ENCODE peak calls at places on chromosomes 13 and 19, in nine cellular contexts. M is cardiac fibroblast; C is mucosa of descending colon; R is CD8-positive, alpha-beta T cell; G is type B pancreatic cell; B is WTC11; I is thoracic aorta; F is cardiac muscle cell; Z is CD4-positive, alpha-beta T cell. U is an unnamed sample.

GRCh38 chr13:49021953-49022352 is 46.2 kb downstream of the FNDC3A start:
- DNase-seq in M (no peak), C (no peak), R (no peak), G (no peak), B (no peak), I (no peak), F (no peak), Z (no peak), U (no peak)

GRCh38 chr19:28839455-28839854 is 373.5 kb downstream of the UQCRFS1 start:
- DNase-seq in M (no peak), C (no peak), R (no peak), G (no peak), B (no peak), I (no peak), F (no peak), Z (no peak), U (no peak)

GRCh38 chr13:45975337-45975736 is 77.2 kb downstream of the ZC3H13 start:
- DNase-seq in M (no peak), C (no peak), R (no peak), G (no peak), B (no peak), I (no peak), F (no peak), Z (no peak), U (no peak)

GRCh38 chr13:45209229-45209628 is 8.4 kb upstream of the KCTD4 start:
- DNase-seq in M (peak), C (no peak), R (no peak), G (no peak), B (no peak), I (no peak), F (no peak), Z (no peak), U (no peak)

GRCh38 chr19:13796301-13797057 is 1.2 kb downstream of the ZSWIM4 start:
- DNase-seq in M (peak), C (peak), R (no peak), G (no peak), B (peak), I (peak), F (no peak), Z (no peak), U (peak)

GRCh38 chr19:37537391-37537947 is 30.7 kb downstream of the ZNF793 start:
- DNase-seq in M (peak), C (no peak), R (no peak), G (no peak), B (no peak), I (no peak), F (no peak), Z (no peak), U (no peak)

GRCh38 chr13:33483471-33483870 is 197.9 kb upstream of the STARD13 start:
- DNase-seq in M (peak), C (no peak), R (no peak), G (no peak), B (no peak), I (no peak), F (no peak), Z (no peak), U (no peak)

GRCh38 chr19:6576869-6577281 is 14.1 kb downstream of the CD70 start:
- DNase-seq in M (no peak), C (peak), R (no peak), G (no peak), B (no peak), I (no peak), F (no peak), Z (no peak), U (no peak)

GRCh38 chr19:35351441-35352176 is 3.9 kb downstream of the FFAR1 start:
- DNase-seq in M (no peak), C (no peak), R (no peak), G (peak), B (no peak), I (no peak), F (no peak), Z (no peak), U (no peak)

GRCh38 chr13:28161370-28161769 is 23.0 kb downstream of the PAN3 start:
- DNase-seq in M (peak), C (no peak), R (no peak), G (no peak), B (no peak), I (no peak), F (peak), Z (no peak), U (no peak)

GRCh38 chr19:19224852-19225494 is 13.2 kb downstream of the NCAN start:
- DNase-seq in M (peak), C (peak), R (peak), G (no peak), B (peak), I (no peak), F (peak), Z (peak), U (peak)

GRCh38 chr13:50396001-50396400 is 380.8 kb downstream of the KCNRG start:
- DNase-seq in M (no peak), C (no peak), R (no peak), G (no peak), B (no peak), I (no peak), F (no peak), Z (no peak), U (no peak)

GRCh38 chr19:55173717-55174409 is 6.2 kb downstream of the SYT5 start:
- DNase-seq in M (peak), C (peak), R (no peak), G (no peak), B (peak), I (no peak), F (peak), Z (no peak), U (peak)

GRCh38 chr13:20525144-20525600 is 485 bp downstream of the CRYL1 start:
- DNase-seq in M (peak), C (peak), R (peak), G (no peak), B (peak), I (no peak), F (peak), Z (no peak), U (no peak)

GRCh38 chr19:39917561-39918182 is 16.8 kb downstream of the FCGBP start:
- DNase-seq in M (no peak), C (no peak), R (no peak), G (peak), B (no peak), I (no peak), F (no peak), Z (no peak), U (no peak)

GRCh38 chr13:79481685-79482052 is 714 bp downstream of the NDFIP2 start:
- DNase-seq in M (no peak), C (no peak), R (peak), G (no peak), B (peak), I (no peak), F (no peak), Z (no peak), U (no peak)

GRCh38 chr19:19420570-19421301 is 15.3 kb downstream of the GATAD2A start:
- DNase-seq in M (no peak), C (no peak), R (peak), G (no peak), B (no peak), I (no peak), F (no peak), Z (no peak), U (no peak)

GRCh38 chr19:3670796-3671679 is 29.2 kb downstream of the PIP5K1C start:
- DNase-seq in M (peak), C (peak), R (peak), G (no peak), B (no peak), I (peak), F (no peak), Z (no peak), U (peak)

GRCh38 chr13:20461860-20462532 is 63.7 kb downstream of the CRYL1 start:
- DNase-seq in M (no peak), C (no peak), R (no peak), G (no peak), B (no peak), I (no peak), F (peak), Z (no peak), U (no peak)

GRCh38 chr13:20126460-20127262 is 34.2 kb downstream of the GJA3 start:
- DNase-seq in M (no peak), C (no peak), R (no peak), G (no peak), B (no peak), I (no peak), F (peak), Z (no peak), U (no peak)

GRCh38 chr13:113033054-113033453 is 64.0 kb downstream of the MCF2L start:
- DNase-seq in M (no peak), C (no peak), R (no peak), G (no peak), B (no peak), I (no peak), F (no peak), Z (no peak), U (no peak)

GRCh38 chr19:12956446-12957388 is at the start of gene GADD45GIP1:
- DNase-seq in M (peak), C (peak), R (peak), G (peak), B (peak), I (no peak), F (peak), Z (peak), U (peak)

GRCh38 chr13:18995259-18995873 is 186.3 kb downstream of the TUBA3C start:
- DNase-seq in M (no peak), C (no peak), R (no peak), G (no peak), B (no peak), I (no peak), F (no peak), Z (no peak), U (no peak)

GRCh38 chr13:34107814-34108213 is 289.9 kb downstream of the RFC3 start:
- DNase-seq in M (peak), C (no peak), R (no peak), G (no peak), B (no peak), I (no peak), F (no peak), Z (no peak), U (no peak)

GRCh38 chr13:110379905-110380341 is 72.8 kb downstream of the COL4A2 start:
- DNase-seq in M (peak), C (no peak), R (no peak), G (no peak), B (no peak), I (no peak), F (peak), Z (no peak), U (no peak)

GRCh38 chr19:17933414-17934129 is 757 bp downstream of the CCDC124 start:
- DNase-seq in M (peak), C (no peak), R (no peak), G (no peak), B (no peak), I (no peak), F (no peak), Z (no peak), U (no peak)

GRCh38 chr19:2720777-2721569 is at the start of gene DIRAS1:
- DNase-seq in M (no peak), C (no peak), R (no peak), G (peak), B (peak), I (no peak), F (peak), Z (no peak), U (no peak)

GRCh38 chr13:85828094-85828684 is 29.0 kb upstream of the SLITRK6 start:
- DNase-seq in M (peak), C (no peak), R (no peak), G (no peak), B (no peak), I (no peak), F (peak), Z (no peak), U (no peak)

GRCh38 chr13:41546372-41547252 is 89.3 kb downstream of the RGCC start:
- DNase-seq in M (peak), C (no peak), R (no peak), G (no peak), B (no peak), I (no peak), F (no peak), Z (no peak), U (no peak)

GRCh38 chr13:99985886-99986527 is 4.4 kb downstream of the ZIC2 start:
- DNase-seq in M (no peak), C (no peak), R (no peak), G (no peak), B (no peak), I (no peak), F (peak), Z (no peak), U (no peak)

GRCh38 chr19:48784527-48784926 is 26.3 kb downstream of the BCAT2 start:
- DNase-seq in M (no peak), C (no peak), R (no peak), G (no peak), B (no peak), I (no peak), F (peak), Z (no peak), U (no peak)
- TF ChIP-seq CTCF in M (no peak), C (no peak), R (no peak), G (no peak), B (no peak), I (no peak), F (peak), Z (no peak), U (peak)

GRCh38 chr13:90014038-90014437 is 1333.4 kb upstream of the MIR17HG start:
- DNase-seq in M (no peak), C (no peak), R (no peak), G (no peak), B (no peak), I (no peak), F (no peak), Z (no peak), U (no peak)
- TF ChIP-seq CTCF in M (no peak), C (no peak), R (no peak), G (no peak), B (no peak), I (no peak), F (no peak), Z (no peak), U (no peak)

GRCh38 chr19:36488816-36489138 is 584 bp downstream of the ZNF566 start:
- DNase-seq in M (peak), C (no peak), R (no peak), G (no peak), B (no peak), I (no peak), F (peak), Z (no peak), U (no peak)
- TF ChIP-seq CTCF in M (no peak), C (no peak), R (no peak), G (no peak), B (no peak), I (no peak), F (no peak), Z (no peak), U (no peak)

GRCh38 chr13:30148791-30149190 is 158.6 kb downstream of the KATNAL1 start:
- DNase-seq in M (no peak), C (no peak), R (no peak), G (no peak), B (no peak), I (no peak), F (no peak), Z (no peak), U (no peak)

GRCh38 chr13:30149248-30149647 is 158.1 kb downstream of the KATNAL1 start:
- DNase-seq in M (no peak), C (no peak), R (no peak), G (no peak), B (no peak), I (no peak), F (no peak), Z (no peak), U (no peak)

GRCh38 chr13:30148171-30148754 is 159.1 kb downstream of the KATNAL1 start:
- DNase-seq in M (no peak), C (no peak), R (peak), G (no peak), B (no peak), I (no peak), F (no peak), Z (peak), U (no peak)

GRCh38 chr13:30145709-30146367 is 161.5 kb downstream of the KATNAL1 start:
- DNase-seq in M (no peak), C (no peak), R (no peak), G (no peak), B (no peak), I (no peak), F (no peak), Z (no peak), U (no peak)

GRCh38 chr13:30147380-30147779 is 160.0 kb downstream of the KATNAL1 start:
- DNase-seq in M (no peak), C (no peak), R (no peak), G (no peak), B (no peak), I (no peak), F (no peak), Z (no peak), U (no peak)
- TF ChIP-seq CTCF in M (no peak), C (no peak), R (no peak), G (no peak), B (no peak), I (no peak), F (no peak), Z (no peak), U (no peak)

U was measured in AG09319.